ENCODE peak calls at places on chromosomes 16 and 17, in four cellular contexts. One of them, this sample, is unnamed.

GRCh38 chr16:85526132-85526731 is 86.9 kb upstream of the GSE1 start:
- DNase-seq in GM12878: no peak
- DNase-seq in K562: no peak
- DNase-seq in HepG2: peak; percentile 53
- DNase-seq in this sample: no peak

GRCh38 chr17:10513284-10514067 is 4.9 kb downstream of the MYH1 start:
- DNase-seq in GM12878: no peak
- DNase-seq in K562: no peak
- DNase-seq in HepG2: no peak
- DNase-seq in this sample: no peak

GRCh38 chr16:55021595-55022475 is 91.2 kb downstream of the IRX5 start:
- DNase-seq in GM12878: no peak
- DNase-seq in K562: peak; percentile 77
- DNase-seq in HepG2: peak; percentile 23
- DNase-seq in this sample: no peak

GRCh38 chr16:11254913-11255736 is 879 bp downstream of the SOCS1 start:
- DNase-seq in GM12878: no peak
- DNase-seq in K562: peak; percentile 69
- DNase-seq in HepG2: no peak
- DNase-seq in this sample: no peak

GRCh38 chr16:50284131-50284911 is 18.0 kb downstream of the ADCY7 start:
- DNase-seq in GM12878: no peak
- DNase-seq in K562: no peak
- DNase-seq in HepG2: peak; percentile 46
- DNase-seq in this sample: no peak

GRCh38 chr16:30602595-30603277 is 7.5 kb downstream of the ZNF689 start:
- DNase-seq in GM12878: no peak
- DNase-seq in K562: no peak
- DNase-seq in HepG2: no peak
- DNase-seq in this sample: no peak

GRCh38 chr17:74599023-74599399 is 6.9 kb upstream of the CD300LD start:
- DNase-seq in GM12878: no peak
- DNase-seq in K562: no peak
- DNase-seq in HepG2: no peak
- DNase-seq in this sample: no peak

GRCh38 chr17:77285594-77286390 is 145.0 kb downstream of the SEC14L1 start:
- DNase-seq in GM12878: no peak
- DNase-seq in K562: no peak
- DNase-seq in HepG2: peak; percentile 70
- DNase-seq in this sample: no peak

GRCh38 chr16:89115216-89115949 is 21.7 kb downstream of the ACSF3 start:
- DNase-seq in GM12878: peak; percentile 67
- DNase-seq in K562: peak; percentile 59
- DNase-seq in HepG2: no peak
- DNase-seq in this sample: no peak

GRCh38 chr16:3695610-3696369 is 21.5 kb downstream of the TRAP1 start:
- DNase-seq in GM12878: no peak
- DNase-seq in K562: no peak
- DNase-seq in HepG2: peak; percentile 94
- DNase-seq in this sample: no peak

GRCh38 chr17:69485126-69485724 is 70.7 kb downstream of the MAP2K6 start:
- DNase-seq in GM12878: no peak
- DNase-seq in K562: no peak
- DNase-seq in HepG2: no peak
- DNase-seq in this sample: no peak

GRCh38 chr17:37708616-37709212 is 36.1 kb downstream of the HNF1B start:
- DNase-seq in GM12878: no peak
- DNase-seq in K562: no peak
- DNase-seq in HepG2: peak; percentile 97
- DNase-seq in this sample: no peak

GRCh38 chr16:53501216-53501859 is 1.7 kb downstream of the AKTIP start:
- DNase-seq in GM12878: no peak
- DNase-seq in K562: no peak
- DNase-seq in HepG2: no peak
- DNase-seq in this sample: no peak

GRCh38 chr17:36934759-36935630 is 2.3 kb upstream of the LHX1 start:
- DNase-seq in GM12878: no peak
- DNase-seq in K562: no peak
- DNase-seq in HepG2: no peak
- DNase-seq in this sample: peak; percentile 43

GRCh38 chr16:27098366-27099050 is 31.8 kb downstream of the C16orf82 start:
- DNase-seq in GM12878: no peak
- DNase-seq in K562: no peak
- DNase-seq in HepG2: no peak
- DNase-seq in this sample: no peak

GRCh38 chr17:37292429-37293139 is 83.2 kb upstream of the C17orf78 start:
- DNase-seq in GM12878: no peak
- DNase-seq in K562: no peak
- DNase-seq in HepG2: no peak
- DNase-seq in this sample: no peak

GRCh38 chr16:15482068-15482747 is 47.8 kb downstream of the BMERB1 start:
- DNase-seq in GM12878: no peak
- DNase-seq in K562: peak; percentile 46
- DNase-seq in HepG2: peak; percentile 99
- DNase-seq in this sample: peak; percentile 51

GRCh38 chr17:76422860-76423259 is 30.1 kb downstream of the UBE2O start:
- DNase-seq in GM12878: no peak
- DNase-seq in K562: no peak
- DNase-seq in HepG2: no peak
- DNase-seq in this sample: no peak

GRCh38 chr17:521561-522325 is 169.1 kb upstream of the RPH3AL start:
- DNase-seq in GM12878: no peak
- DNase-seq in K562: no peak
- DNase-seq in HepG2: no peak
- DNase-seq in this sample: no peak

GRCh38 chr16:89200124-89200849 is at the start of gene SLC22A31:
- DNase-seq in GM12878: no peak
- DNase-seq in K562: no peak
- DNase-seq in HepG2: peak; percentile 70
- DNase-seq in this sample: no peak

GRCh38 chr16:47460301-47460754 is 535 bp downstream of the ITFG1 start:
- DNase-seq in GM12878: no peak
- DNase-seq in K562: no peak
- DNase-seq in HepG2: no peak
- DNase-seq in this sample: no peak

GRCh38 chr17:64209356-64209941 is 53.6 kb downstream of the TEX2 start:
- DNase-seq in GM12878: no peak
- DNase-seq in K562: no peak
- DNase-seq in HepG2: no peak
- DNase-seq in this sample: no peak

GRCh38 chr17:13346081-13346533 is 255.6 kb downstream of the HS3ST3A1 start:
- DNase-seq in GM12878: no peak
- DNase-seq in K562: peak; percentile 21
- DNase-seq in HepG2: no peak
- DNase-seq in this sample: no peak

GRCh38 chr16:49474741-49475140 is 101.1 kb downstream of the C16orf78 start:
- DNase-seq in GM12878: no peak
- DNase-seq in K562: no peak
- DNase-seq in HepG2: no peak
- DNase-seq in this sample: no peak

GRCh38 chr16:9372934-9373890 is 281.8 kb downstream of the HAPSTR1 start:
- DNase-seq in GM12878: no peak
- DNase-seq in K562: no peak
- DNase-seq in HepG2: no peak
- DNase-seq in this sample: no peak

GRCh38 chr17:46875849-46876352 is 24.5 kb downstream of the WNT9B start:
- DNase-seq in GM12878: no peak
- DNase-seq in K562: no peak
- DNase-seq in HepG2: no peak
- DNase-seq in this sample: no peak

GRCh38 chr16:57092786-57093301 is 461 bp downstream of the CPNE2 start:
- DNase-seq in GM12878: no peak
- DNase-seq in K562: peak; percentile 73
- DNase-seq in HepG2: no peak
- DNase-seq in this sample: peak; percentile 72

GRCh38 chr16:50021509-50021908 is 3.5 kb upstream of the CNEP1R1 start:
- DNase-seq in GM12878: no peak
- DNase-seq in K562: peak; percentile 31
- DNase-seq in HepG2: peak; percentile 63
- DNase-seq in this sample: peak; percentile 27

GRCh38 chr17:15912416-15912955 is 32.4 kb upstream of the ADORA2B start:
- DNase-seq in GM12878: no peak
- DNase-seq in K562: no peak
- DNase-seq in HepG2: no peak
- DNase-seq in this sample: no peak

GRCh38 chr17:8391711-8392110 is 5.9 kb downstream of the RNF222 start:
- DNase-seq in GM12878: no peak
- DNase-seq in K562: no peak
- DNase-seq in HepG2: no peak
- DNase-seq in this sample: no peak

GRCh38 chr16:5604770-5605169 is 507.2 kb upstream of the EEF2KMT start:
- DNase-seq in GM12878: no peak
- DNase-seq in K562: peak; percentile 36
- DNase-seq in HepG2: peak; percentile 23
- DNase-seq in this sample: peak; percentile 35

GRCh38 chr17:78359216-78359935 is 501 bp downstream of the SOCS3 start:
- DNase-seq in GM12878: no peak
- DNase-seq in K562: peak; percentile 60
- DNase-seq in HepG2: no peak
- DNase-seq in this sample: no peak

GRCh38 chr16:12902511-12903324 is 1.3 kb downstream of the SHISA9 start:
- DNase-seq in GM12878: no peak
- DNase-seq in K562: no peak
- DNase-seq in HepG2: no peak
- DNase-seq in this sample: no peak

GRCh38 chr17:73645050-73645871 is 1.0 kb upstream of the SDK2 start:
- DNase-seq in GM12878: no peak
- DNase-seq in K562: no peak
- DNase-seq in HepG2: no peak
- DNase-seq in this sample: peak; percentile 69

GRCh38 chr17:79680381-79680780 is 50.4 kb upstream of the ENPP7 start:
- DNase-seq in GM12878: no peak
- DNase-seq in K562: no peak
- DNase-seq in HepG2: no peak
- DNase-seq in this sample: no peak

GRCh38 chr17:12983986-12984932 is 33.6 kb downstream of the ELAC2 start:
- DNase-seq in GM12878: no peak
- DNase-seq in K562: no peak
- DNase-seq in HepG2: no peak
- DNase-seq in this sample: no peak

GRCh38 chr17:8473451-8474192 is 37.9 kb downstream of the NDEL1 start:
- DNase-seq in GM12878: no peak
- DNase-seq in K562: no peak
- DNase-seq in HepG2: no peak
- DNase-seq in this sample: no peak

GRCh38 chr16:27838536-27839175 is 224.9 kb downstream of the GSG1L start:
- DNase-seq in GM12878: no peak
- DNase-seq in K562: no peak
- DNase-seq in HepG2: no peak
- DNase-seq in this sample: no peak

GRCh38 chr17:59366040-59366757 is 34.7 kb downstream of the YPEL2 start:
- DNase-seq in GM12878: no peak
- DNase-seq in K562: no peak
- DNase-seq in HepG2: peak; percentile 74
- DNase-seq in this sample: no peak

GRCh38 chr17:59368218-59368857 is 36.9 kb downstream of the YPEL2 start:
- DNase-seq in GM12878: no peak
- DNase-seq in K562: no peak
- DNase-seq in HepG2: peak; percentile 64
- DNase-seq in this sample: no peak

GRCh38 chr17:59365383-59365981 is 34.0 kb downstream of the YPEL2 start:
- DNase-seq in GM12878: no peak
- DNase-seq in K562: peak; percentile 87
- DNase-seq in HepG2: peak; percentile 52
- DNase-seq in this sample: no peak

GRCh38 chr17:59367657-59368045 is 36.2 kb downstream of the YPEL2 start:
- DNase-seq in GM12878: no peak
- DNase-seq in K562: no peak
- DNase-seq in HepG2: peak; percentile 46
- DNase-seq in this sample: no peak

GRCh38 chr17:59366773-59367656 is 35.6 kb downstream of the YPEL2 start:
- DNase-seq in GM12878: no peak
- DNase-seq in K562: no peak
- DNase-seq in HepG2: peak; percentile 98
- DNase-seq in this sample: peak; percentile 49
- TF ChIP-seq FOXM1 in GM12878: no peak
- TF ChIP-seq FOXM1 in K562: no peak
- TF ChIP-seq FOXM1 in HepG2: no peak
- TF ChIP-seq FOXM1 in this sample: no peak

DNA sequence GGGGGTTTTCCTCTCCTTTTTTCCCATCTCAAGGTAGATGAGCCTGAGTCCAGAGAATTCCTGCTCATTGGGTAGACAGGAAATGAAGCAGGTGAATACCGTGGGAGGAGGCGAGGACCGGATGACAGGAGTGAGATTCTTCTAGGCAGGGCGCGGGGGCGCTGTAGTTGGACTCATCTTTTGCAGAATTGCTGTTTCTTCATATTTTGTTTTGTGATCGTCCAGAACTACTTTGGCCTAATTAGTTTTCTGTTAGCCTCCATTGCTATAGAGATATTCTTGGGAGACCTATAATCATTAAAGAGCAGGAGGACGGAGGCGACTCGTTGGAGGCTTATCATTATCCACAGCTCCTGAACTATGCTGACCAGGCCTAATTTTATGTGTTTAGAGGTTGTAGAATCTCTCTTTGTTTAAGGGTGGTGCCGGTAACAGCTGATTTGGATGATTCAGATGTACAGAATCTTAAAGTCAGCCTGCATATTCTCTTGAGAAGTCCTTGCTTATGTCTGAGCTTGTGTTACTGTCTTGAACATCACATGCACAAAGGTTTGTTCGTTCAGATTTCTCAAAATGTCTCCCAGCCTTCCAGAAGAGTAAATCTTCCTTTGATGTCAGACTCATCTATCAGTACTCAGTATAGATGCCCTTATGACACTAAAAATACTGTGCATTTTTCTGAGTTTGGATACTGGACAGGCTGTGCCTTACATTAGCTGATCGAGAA is 741 bp downstream of the ATP6V0A1 start:
- DNase-seq in GM12878: no peak
- DNase-seq in K562: peak; percentile 61
- DNase-seq in HepG2: peak; percentile 65
- DNase-seq in this sample: peak; percentile 52
- TF ChIP-seq FOXK2 in GM12878: no peak
- TF ChIP-seq FOXK2 in K562: peak; percentile 29
- TF ChIP-seq FOXK2 in HepG2: no peak
- TF ChIP-seq FOXK2 in this sample: no peak

GRCh38 chr17:2212328-2212981 is 91.1 kb downstream of the SMG6 start:
- DNase-seq in GM12878: no peak
- DNase-seq in K562: no peak
- DNase-seq in HepG2: no peak
- DNase-seq in this sample: no peak
- TF ChIP-seq FOXM1 in GM12878: no peak
- TF ChIP-seq FOXM1 in K562: no peak
- TF ChIP-seq FOXM1 in HepG2: no peak
- TF ChIP-seq FOXM1 in this sample: no peak

GRCh38 chr16:84286568-84287220 is 8.0 kb upstream of the WFDC1 start:
- DNase-seq in GM12878: no peak
- DNase-seq in K562: no peak
- DNase-seq in HepG2: no peak
- DNase-seq in this sample: no peak
- TF ChIP-seq FOXK2 in GM12878: no peak
- TF ChIP-seq FOXK2 in K562: no peak
- TF ChIP-seq FOXK2 in HepG2: no peak
- TF ChIP-seq FOXK2 in this sample: no peak

This sample was measured in HEK293T.